ENCODE peak calls at places on chromosomes 11 and 22, in eight cellular contexts. One of them, this sample, is unnamed.

GRCh38 chr11:117366183-117366582 is 38.5 kb downstream of the CEP164 start:
- DNase-seq in effector memory CD4-positive, alpha-beta T cell: no peak
- DNase-seq in naive thymus-derived CD4-positive, alpha-beta T cell: no peak
- DNase-seq in fibroblast of mammary gland: no peak
- DNase-seq in CD8-positive, alpha-beta memory T cell: no peak
- DNase-seq in heart right ventricle: no peak
- DNase-seq in endothelial cell of umbilical vein: no peak
- DNase-seq in HFF-Myc: no peak
- DNase-seq in this sample: no peak

GRCh38 chr11:119375629-119376196 is 5.8 kb downstream of the USP2 start:
- DNase-seq in effector memory CD4-positive, alpha-beta T cell: no peak
- DNase-seq in naive thymus-derived CD4-positive, alpha-beta T cell: no peak
- DNase-seq in fibroblast of mammary gland: peak
- DNase-seq in CD8-positive, alpha-beta memory T cell: no peak
- DNase-seq in heart right ventricle: peak
- DNase-seq in endothelial cell of umbilical vein: no peak
- DNase-seq in HFF-Myc: no peak
- DNase-seq in this sample: peak

GRCh38 chr22:37260939-37261338 is 16.9 kb upstream of the RAC2 start:
- DNase-seq in effector memory CD4-positive, alpha-beta T cell: peak
- DNase-seq in naive thymus-derived CD4-positive, alpha-beta T cell: peak
- DNase-seq in fibroblast of mammary gland: peak
- DNase-seq in CD8-positive, alpha-beta memory T cell: peak
- DNase-seq in heart right ventricle: peak
- DNase-seq in endothelial cell of umbilical vein: peak
- DNase-seq in HFF-Myc: no peak
- DNase-seq in this sample: peak

GRCh38 chr11:4087551-4087950 is 7.0 kb upstream of the RRM1 start:
- DNase-seq in effector memory CD4-positive, alpha-beta T cell: no peak
- DNase-seq in naive thymus-derived CD4-positive, alpha-beta T cell: no peak
- DNase-seq in fibroblast of mammary gland: no peak
- DNase-seq in CD8-positive, alpha-beta memory T cell: no peak
- DNase-seq in heart right ventricle: no peak
- DNase-seq in endothelial cell of umbilical vein: no peak
- DNase-seq in HFF-Myc: no peak
- DNase-seq in this sample: no peak

GRCh38 chr11:76850815-76851214 is 9.9 kb upstream of the ACER3 start:
- DNase-seq in effector memory CD4-positive, alpha-beta T cell: no peak
- DNase-seq in naive thymus-derived CD4-positive, alpha-beta T cell: no peak
- DNase-seq in fibroblast of mammary gland: no peak
- DNase-seq in CD8-positive, alpha-beta memory T cell: no peak
- DNase-seq in heart right ventricle: peak
- DNase-seq in endothelial cell of umbilical vein: no peak
- DNase-seq in HFF-Myc: no peak
- DNase-seq in this sample: no peak

GRCh38 chr11:26087095-26087935 is 244.6 kb upstream of the ANO3 start:
- DNase-seq in effector memory CD4-positive, alpha-beta T cell: no peak
- DNase-seq in naive thymus-derived CD4-positive, alpha-beta T cell: no peak
- DNase-seq in fibroblast of mammary gland: no peak
- DNase-seq in CD8-positive, alpha-beta memory T cell: no peak
- DNase-seq in heart right ventricle: no peak
- DNase-seq in endothelial cell of umbilical vein: no peak
- DNase-seq in HFF-Myc: no peak
- DNase-seq in this sample: no peak

GRCh38 chr11:117724104-117724503 is 72.9 kb downstream of the DSCAML1 start:
- DNase-seq in effector memory CD4-positive, alpha-beta T cell: no peak
- DNase-seq in naive thymus-derived CD4-positive, alpha-beta T cell: no peak
- DNase-seq in fibroblast of mammary gland: no peak
- DNase-seq in CD8-positive, alpha-beta memory T cell: no peak
- DNase-seq in heart right ventricle: no peak
- DNase-seq in endothelial cell of umbilical vein: no peak
- DNase-seq in HFF-Myc: no peak
- DNase-seq in this sample: no peak

GRCh38 chr11:116928102-116928777 is 90.8 kb upstream of the APOA1 start:
- DNase-seq in effector memory CD4-positive, alpha-beta T cell: no peak
- DNase-seq in naive thymus-derived CD4-positive, alpha-beta T cell: no peak
- DNase-seq in fibroblast of mammary gland: no peak
- DNase-seq in CD8-positive, alpha-beta memory T cell: peak
- DNase-seq in heart right ventricle: no peak
- DNase-seq in endothelial cell of umbilical vein: no peak
- DNase-seq in HFF-Myc: no peak
- DNase-seq in this sample: no peak

GRCh38 chr11:7749456-7749855 is 43.2 kb upstream of the OVCH2 start:
- DNase-seq in effector memory CD4-positive, alpha-beta T cell: no peak
- DNase-seq in naive thymus-derived CD4-positive, alpha-beta T cell: no peak
- DNase-seq in fibroblast of mammary gland: peak
- DNase-seq in CD8-positive, alpha-beta memory T cell: no peak
- DNase-seq in heart right ventricle: no peak
- DNase-seq in endothelial cell of umbilical vein: no peak
- DNase-seq in HFF-Myc: no peak
- DNase-seq in this sample: no peak

GRCh38 chr11:34343153-34343552 is 14.7 kb downstream of the ABTB2 start:
- DNase-seq in effector memory CD4-positive, alpha-beta T cell: no peak
- DNase-seq in naive thymus-derived CD4-positive, alpha-beta T cell: no peak
- DNase-seq in fibroblast of mammary gland: peak
- DNase-seq in CD8-positive, alpha-beta memory T cell: no peak
- DNase-seq in heart right ventricle: no peak
- DNase-seq in endothelial cell of umbilical vein: no peak
- DNase-seq in HFF-Myc: no peak
- DNase-seq in this sample: peak

GRCh38 chr22:38489561-38490133 is 16.5 kb downstream of the DDX17 start:
- DNase-seq in effector memory CD4-positive, alpha-beta T cell: no peak
- DNase-seq in naive thymus-derived CD4-positive, alpha-beta T cell: no peak
- DNase-seq in fibroblast of mammary gland: no peak
- DNase-seq in CD8-positive, alpha-beta memory T cell: no peak
- DNase-seq in heart right ventricle: no peak
- DNase-seq in endothelial cell of umbilical vein: no peak
- DNase-seq in HFF-Myc: no peak
- DNase-seq in this sample: no peak

GRCh38 chr11:100185588-100185987 is 501.5 kb upstream of the ARHGAP42 start:
- DNase-seq in effector memory CD4-positive, alpha-beta T cell: no peak
- DNase-seq in naive thymus-derived CD4-positive, alpha-beta T cell: no peak
- DNase-seq in fibroblast of mammary gland: no peak
- DNase-seq in CD8-positive, alpha-beta memory T cell: no peak
- DNase-seq in heart right ventricle: no peak
- DNase-seq in endothelial cell of umbilical vein: no peak
- DNase-seq in HFF-Myc: no peak
- DNase-seq in this sample: no peak

DNA sequence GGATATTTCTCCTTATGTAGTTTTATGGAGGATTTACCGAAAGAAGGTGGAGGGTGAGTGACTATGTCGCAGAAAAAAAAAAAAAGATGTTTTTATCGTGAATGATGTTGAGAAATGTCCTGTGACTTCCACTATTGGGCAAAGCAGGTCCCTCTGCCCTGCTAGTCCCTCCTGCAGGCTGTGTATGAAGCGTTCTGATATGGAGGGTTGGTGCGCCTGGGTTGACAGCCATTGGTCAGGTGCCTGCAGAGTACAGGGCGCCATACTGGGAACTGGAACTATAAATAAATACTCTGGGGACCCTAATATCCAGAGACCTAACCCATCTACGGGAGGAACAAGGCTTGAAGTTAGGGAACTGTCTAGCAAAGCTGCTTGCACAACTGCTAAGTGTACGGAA is 1.5 kb downstream of the IL17RA start:
- DNase-seq in effector memory CD4-positive, alpha-beta T cell: no peak
- DNase-seq in naive thymus-derived CD4-positive, alpha-beta T cell: no peak
- DNase-seq in fibroblast of mammary gland: no peak
- DNase-seq in CD8-positive, alpha-beta memory T cell: no peak
- DNase-seq in heart right ventricle: no peak
- DNase-seq in endothelial cell of umbilical vein: no peak
- DNase-seq in HFF-Myc: no peak
- DNase-seq in this sample: no peak
- H3K4me3 ChIP-seq in effector memory CD4-positive, alpha-beta T cell: peak
- H3K4me3 ChIP-seq in naive thymus-derived CD4-positive, alpha-beta T cell: peak
- H3K4me3 ChIP-seq in fibroblast of mammary gland: no peak
- H3K4me3 ChIP-seq in CD8-positive, alpha-beta memory T cell: peak
- H3K4me3 ChIP-seq in heart right ventricle: peak
- H3K4me3 ChIP-seq in endothelial cell of umbilical vein: no peak
- H3K4me3 ChIP-seq in HFF-Myc: peak
- H3K4me3 ChIP-seq in this sample: peak

DNA sequence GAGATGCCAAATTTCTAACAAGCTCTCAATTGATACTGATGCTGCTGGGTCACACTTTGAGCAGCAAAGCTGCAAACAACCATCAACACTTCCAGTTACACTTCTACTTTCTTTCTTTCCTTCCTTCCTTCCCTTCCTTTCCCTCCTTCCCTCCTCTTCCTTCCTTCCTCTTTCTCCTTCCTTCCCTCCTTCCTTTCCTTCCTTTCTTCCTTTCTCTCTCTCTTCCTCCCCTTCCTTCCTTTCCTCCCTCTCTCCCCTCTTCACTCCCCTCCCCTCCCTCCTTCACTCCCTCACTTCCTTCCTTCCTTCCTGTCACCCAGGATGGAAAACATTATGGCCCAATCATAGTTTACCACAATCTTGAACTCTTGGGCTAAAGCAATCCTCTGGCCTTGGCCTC is 33.0 kb upstream of the PIK3C2A start:
- DNase-seq in effector memory CD4-positive, alpha-beta T cell: no peak
- DNase-seq in naive thymus-derived CD4-positive, alpha-beta T cell: no peak
- DNase-seq in fibroblast of mammary gland: no peak
- DNase-seq in CD8-positive, alpha-beta memory T cell: no peak
- DNase-seq in heart right ventricle: no peak
- DNase-seq in endothelial cell of umbilical vein: no peak
- DNase-seq in HFF-Myc: no peak
- DNase-seq in this sample: no peak
- H3K4me3 ChIP-seq in effector memory CD4-positive, alpha-beta T cell: no peak
- H3K4me3 ChIP-seq in naive thymus-derived CD4-positive, alpha-beta T cell: no peak
- H3K4me3 ChIP-seq in fibroblast of mammary gland: no peak
- H3K4me3 ChIP-seq in CD8-positive, alpha-beta memory T cell: no peak
- H3K4me3 ChIP-seq in heart right ventricle: no peak
- H3K4me3 ChIP-seq in endothelial cell of umbilical vein: no peak
- H3K4me3 ChIP-seq in HFF-Myc: no peak
- H3K4me3 ChIP-seq in this sample: no peak

GRCh38 chr22:17922925-17923898 is 101.1 kb downstream of the MICAL3 start:
- DNase-seq in effector memory CD4-positive, alpha-beta T cell: no peak
- DNase-seq in naive thymus-derived CD4-positive, alpha-beta T cell: no peak
- DNase-seq in fibroblast of mammary gland: peak
- DNase-seq in CD8-positive, alpha-beta memory T cell: no peak
- DNase-seq in heart right ventricle: no peak
- DNase-seq in endothelial cell of umbilical vein: peak
- DNase-seq in HFF-Myc: no peak
- DNase-seq in this sample: peak
- H3K4me3 ChIP-seq in effector memory CD4-positive, alpha-beta T cell: no peak
- H3K4me3 ChIP-seq in naive thymus-derived CD4-positive, alpha-beta T cell: no peak
- H3K4me3 ChIP-seq in fibroblast of mammary gland: peak
- H3K4me3 ChIP-seq in CD8-positive, alpha-beta memory T cell: no peak
- H3K4me3 ChIP-seq in heart right ventricle: no peak
- H3K4me3 ChIP-seq in endothelial cell of umbilical vein: no peak
- H3K4me3 ChIP-seq in HFF-Myc: no peak
- H3K4me3 ChIP-seq in this sample: no peak

GRCh38 chr22:19467912-19468311 is 11.1 kb downstream of the UFD1 start:
- DNase-seq in effector memory CD4-positive, alpha-beta T cell: no peak
- DNase-seq in naive thymus-derived CD4-positive, alpha-beta T cell: no peak
- DNase-seq in fibroblast of mammary gland: no peak
- DNase-seq in CD8-positive, alpha-beta memory T cell: no peak
- DNase-seq in heart right ventricle: no peak
- DNase-seq in endothelial cell of umbilical vein: no peak
- DNase-seq in HFF-Myc: no peak
- DNase-seq in this sample: no peak

GRCh38 chr22:19464975-19465374 is 14.0 kb downstream of the UFD1 start:
- DNase-seq in effector memory CD4-positive, alpha-beta T cell: no peak
- DNase-seq in naive thymus-derived CD4-positive, alpha-beta T cell: no peak
- DNase-seq in fibroblast of mammary gland: no peak
- DNase-seq in CD8-positive, alpha-beta memory T cell: no peak
- DNase-seq in heart right ventricle: no peak
- DNase-seq in endothelial cell of umbilical vein: no peak
- DNase-seq in HFF-Myc: no peak
- DNase-seq in this sample: no peak

GRCh38 chr22:19464546-19464945 is 14.4 kb downstream of the UFD1 start:
- DNase-seq in effector memory CD4-positive, alpha-beta T cell: no peak
- DNase-seq in naive thymus-derived CD4-positive, alpha-beta T cell: no peak
- DNase-seq in fibroblast of mammary gland: no peak
- DNase-seq in CD8-positive, alpha-beta memory T cell: no peak
- DNase-seq in heart right ventricle: no peak
- DNase-seq in endothelial cell of umbilical vein: no peak
- DNase-seq in HFF-Myc: no peak
- DNase-seq in this sample: no peak

GRCh38 chr22:19466848-19467752 is 11.9 kb downstream of the UFD1 start:
- DNase-seq in effector memory CD4-positive, alpha-beta T cell: no peak
- DNase-seq in naive thymus-derived CD4-positive, alpha-beta T cell: no peak
- DNase-seq in fibroblast of mammary gland: no peak
- DNase-seq in CD8-positive, alpha-beta memory T cell: no peak
- DNase-seq in heart right ventricle: no peak
- DNase-seq in endothelial cell of umbilical vein: no peak
- DNase-seq in HFF-Myc: no peak
- DNase-seq in this sample: no peak

DNA sequence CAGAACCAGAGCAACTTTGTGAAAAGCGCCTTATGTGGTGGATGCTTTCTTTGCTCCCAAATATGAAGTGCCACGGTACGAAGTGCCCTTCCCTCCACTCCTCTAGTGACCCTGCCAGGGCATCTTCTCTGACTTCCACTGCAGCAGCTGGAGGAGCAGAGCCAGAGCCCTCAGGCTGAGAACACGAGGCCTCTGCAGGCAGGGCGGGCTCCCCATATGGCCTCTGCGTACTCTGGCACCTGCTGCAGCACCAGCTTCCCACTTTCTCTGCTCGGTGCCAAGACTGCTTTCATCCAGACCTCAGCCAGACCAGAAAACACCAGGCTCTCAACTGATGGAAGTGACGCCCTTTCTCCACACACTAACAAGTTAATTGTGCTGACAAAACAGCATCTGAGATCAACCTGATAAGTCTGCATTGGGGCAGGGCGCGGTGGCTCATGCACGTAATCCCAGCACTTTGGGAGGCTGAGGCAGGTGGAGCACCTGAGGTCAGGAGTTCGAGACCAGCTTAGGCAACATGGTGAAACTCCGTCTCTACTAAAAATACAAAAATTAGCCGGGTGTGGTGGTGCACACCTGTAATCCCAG is 12.8 kb downstream of the UFD1 start:
- DNase-seq in effector memory CD4-positive, alpha-beta T cell: no peak
- DNase-seq in naive thymus-derived CD4-positive, alpha-beta T cell: no peak
- DNase-seq in fibroblast of mammary gland: no peak
- DNase-seq in CD8-positive, alpha-beta memory T cell: no peak
- DNase-seq in heart right ventricle: no peak
- DNase-seq in endothelial cell of umbilical vein: no peak
- DNase-seq in HFF-Myc: no peak
- DNase-seq in this sample: no peak
- H3K4me3 ChIP-seq in effector memory CD4-positive, alpha-beta T cell: no peak
- H3K4me3 ChIP-seq in naive thymus-derived CD4-positive, alpha-beta T cell: no peak
- H3K4me3 ChIP-seq in fibroblast of mammary gland: no peak
- H3K4me3 ChIP-seq in CD8-positive, alpha-beta memory T cell: no peak
- H3K4me3 ChIP-seq in heart right ventricle: no peak
- H3K4me3 ChIP-seq in endothelial cell of umbilical vein: no peak
- H3K4me3 ChIP-seq in HFF-Myc: no peak
- H3K4me3 ChIP-seq in this sample: no peak

DNA sequence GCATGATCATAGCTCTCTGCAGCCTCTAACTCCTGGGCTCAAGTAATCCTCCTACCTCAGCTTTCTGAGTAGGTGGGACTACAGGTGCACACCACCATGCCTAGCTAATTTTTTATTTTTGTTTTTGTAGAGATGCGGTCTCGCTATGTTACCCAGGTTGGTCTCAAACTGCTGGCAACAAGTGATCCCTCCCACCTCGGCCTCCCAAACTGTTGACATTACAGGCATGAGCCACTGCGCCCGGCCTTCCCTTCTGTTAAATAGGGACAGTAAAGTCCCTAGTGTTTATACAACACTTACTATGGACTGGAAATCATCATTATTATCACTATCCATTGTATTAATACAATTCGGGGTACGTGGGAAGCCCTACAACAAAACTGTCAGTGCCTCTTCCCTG is 12.6 kb downstream of the SELENOM start:
- DNase-seq in effector memory CD4-positive, alpha-beta T cell: no peak
- DNase-seq in naive thymus-derived CD4-positive, alpha-beta T cell: no peak
- DNase-seq in fibroblast of mammary gland: no peak
- DNase-seq in CD8-positive, alpha-beta memory T cell: no peak
- DNase-seq in heart right ventricle: no peak
- DNase-seq in endothelial cell of umbilical vein: no peak
- DNase-seq in HFF-Myc: no peak
- DNase-seq in this sample: no peak
- H3K4me3 ChIP-seq in effector memory CD4-positive, alpha-beta T cell: no peak
- H3K4me3 ChIP-seq in naive thymus-derived CD4-positive, alpha-beta T cell: no peak
- H3K4me3 ChIP-seq in fibroblast of mammary gland: no peak
- H3K4me3 ChIP-seq in CD8-positive, alpha-beta memory T cell: no peak
- H3K4me3 ChIP-seq in heart right ventricle: peak
- H3K4me3 ChIP-seq in endothelial cell of umbilical vein: no peak
- H3K4me3 ChIP-seq in HFF-Myc: no peak
- H3K4me3 ChIP-seq in this sample: no peak